ENCODE peak calls at places on chromosomes 13 and 19, in eight cellular contexts. F, T, J, C, K, Z, D and W are unnamed samples.
A peak's percentile ranks its signal among the peaks of the same experiment; 100 is the strongest.

GRCh38 chr13:100146534-100146933 is 57.6 kb downstream of the PCCA start:
- DNase-seq in F (no peak), C (no peak), T (no peak), K (no peak), D (no peak), J (no peak), Z (no peak), W (no peak)

GRCh38 chr19:29832801-29833200 is 21.0 kb downstream of the CCNE1 start:
- DNase-seq in J (no peak), K (no peak), D (no peak), Z (no peak), T (no peak), F (no peak), C (no peak), W (no peak)

GRCh38 chr19:3161453-3161852 is 17.1 kb upstream of the S1PR4 start:
- DNase-seq in Z (no peak), D (no peak), J (no peak), K (peak; percentile 54), T (no peak), C (peak; percentile 67), F (no peak), W (no peak)

GRCh38 chr19:16542045-16542893 is at the start of gene CHERP:
- DNase-seq in D (peak; percentile 97), J (peak; percentile 98), Z (peak; percentile 97), T (peak; percentile 99), C (peak; percentile 98), F (peak; percentile 83), K (peak; percentile 96), W (peak; percentile 98)

GRCh38 chr19:7297742-7298141 is 3.5 kb upstream of the INSR start:
- DNase-seq in T (no peak), Z (no peak), C (no peak), F (no peak), J (no peak), K (no peak), D (no peak), W (no peak)

GRCh38 chr19:1513492-1514294 is 874 bp upstream of the ADAMTSL5 start:
- DNase-seq in Z (peak; percentile 75), C (peak; percentile 86), D (peak; percentile 63), F (peak; percentile 53), T (peak; percentile 83), J (peak; percentile 55), K (peak; percentile 62), W (peak; percentile 57)

GRCh38 chr19:3983936-3984583 is 1.2 kb downstream of the EEF2 start:
- DNase-seq in K (peak; percentile 17), F (no peak), J (peak; percentile 81), D (no peak), C (peak; percentile 88), T (peak; percentile 57), Z (peak; percentile 32), W (no peak)

GRCh38 chr13:29771247-29771646 is 79.2 kb downstream of the UBL3 start:
- DNase-seq in F (peak; percentile 37), D (peak; percentile 52), K (peak; percentile 70), T (peak; percentile 25), J (peak; percentile 41), C (peak; percentile 48), Z (peak; percentile 16), W (peak; percentile 25)

GRCh38 chr19:1648156-1648925 is 4.1 kb downstream of the TCF3 start:
- DNase-seq in J (peak; percentile 97), T (no peak), C (no peak), D (no peak), F (no peak), K (no peak), Z (no peak), W (no peak)

GRCh38 chr19:48474084-48474592 is 5.0 kb downstream of the CYTH2 start:
- DNase-seq in C (no peak), F (no peak), J (no peak), D (no peak), Z (no peak), K (no peak), T (no peak), W (no peak)

GRCh38 chr19:14114854-14115253 is 2.7 kb downstream of the PRKACA start:
- DNase-seq in D (peak; percentile 77), Z (peak; percentile 60), T (no peak), C (peak; percentile 56), J (peak; percentile 57), F (no peak), K (peak; percentile 46), W (peak; percentile 60)
- TF ChIP-seq EZH2phosphoT487 in D (no peak), Z (no peak), T (no peak), C (no peak), J (no peak), F (no peak), K (no peak), W (no peak)

DNA sequence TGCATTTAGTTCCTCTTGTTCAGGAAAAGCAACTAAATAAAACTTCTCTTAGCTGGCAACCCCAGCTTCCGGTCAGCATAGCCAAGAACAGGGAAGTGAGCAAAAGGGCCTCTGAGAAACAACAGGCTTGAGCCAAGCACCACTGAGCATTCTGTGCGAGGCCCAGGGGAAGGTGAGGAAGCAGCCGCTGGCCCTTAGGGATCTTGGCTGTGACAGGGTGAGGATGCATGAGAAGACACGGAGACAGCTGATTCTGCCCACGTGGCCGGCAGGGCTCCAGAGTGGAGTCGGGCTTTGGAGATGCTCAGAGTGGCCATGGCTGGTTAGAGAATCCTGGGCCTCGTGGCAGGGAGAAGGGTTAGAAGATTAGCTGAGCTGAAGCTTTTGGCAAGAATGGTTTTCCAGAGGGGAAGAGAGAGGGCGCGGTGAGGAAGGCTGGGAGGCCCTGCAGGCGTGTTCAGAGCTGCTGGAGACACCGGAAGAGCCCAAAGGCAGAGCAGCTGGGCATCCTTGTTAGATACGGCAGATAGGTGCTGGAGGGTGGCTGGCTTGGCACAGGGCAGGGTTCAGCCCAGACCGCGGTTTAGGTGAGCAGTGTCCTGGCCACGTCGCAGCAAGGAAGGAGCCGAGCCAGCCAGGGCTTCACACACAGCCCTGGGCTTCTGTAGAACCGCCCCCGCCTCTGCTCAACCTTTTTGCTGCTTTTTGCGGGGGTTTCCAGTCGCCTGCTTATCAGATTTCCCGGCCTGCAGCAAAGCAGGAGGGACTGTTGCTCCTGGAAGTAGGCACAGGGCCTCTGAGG is 17.3 kb downstream of the UPF1 start:
- DNase-seq in C (peak; percentile 92), D (no peak), T (no peak), J (no peak), K (no peak), F (no peak), Z (peak; percentile 70), W (no peak)
- H3K4me2 ChIP-seq in C (peak overlapping the region; percentile 73), D (no peak overlapping the region), T (peak overlapping the region; percentile 48), J (no peak overlapping the region), K (no peak overlapping the region), F (no peak overlapping the region), Z (peak overlapping the region; percentile 67), W (no peak overlapping the region)

DNA sequence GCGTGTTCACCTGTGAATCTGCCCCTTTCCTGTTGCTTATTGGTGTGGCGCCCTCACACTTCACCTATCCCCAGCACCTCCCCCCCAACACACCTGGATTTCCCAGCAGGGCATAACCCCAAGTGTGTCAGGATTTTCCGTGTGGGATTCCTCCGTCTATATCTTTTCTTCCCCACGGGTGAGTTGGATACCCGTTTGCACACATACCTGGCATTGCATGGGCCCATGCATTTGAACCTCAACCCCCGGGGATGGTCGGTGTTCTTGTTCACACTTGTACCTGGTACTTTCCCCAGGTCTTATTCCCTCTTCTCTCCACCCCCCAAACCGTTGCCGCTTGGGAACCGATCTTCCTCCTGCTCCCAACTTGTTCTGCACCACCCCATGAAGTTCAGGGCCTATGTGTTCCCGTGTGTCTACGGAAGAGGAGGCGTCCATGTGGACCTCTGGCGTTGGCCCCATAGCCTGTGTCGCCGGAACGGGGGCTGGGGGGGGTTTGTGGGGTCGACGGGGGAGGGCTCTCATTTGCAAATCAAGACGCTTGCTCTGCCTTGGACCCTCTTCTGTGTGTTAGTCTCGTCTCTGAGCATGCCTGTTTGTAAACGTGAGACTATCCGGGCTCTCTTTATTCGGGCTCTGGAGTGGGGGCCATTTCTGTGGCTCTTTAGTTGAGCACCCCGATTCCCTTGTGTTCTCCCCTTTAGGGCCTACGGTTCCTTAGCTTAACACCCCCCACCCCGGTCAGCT is 1.7 kb downstream of the PRR12 start:
- DNase-seq in K (peak; percentile 55), D (peak; percentile 69), T (peak; percentile 53), C (peak; percentile 52), F (no peak), J (peak; percentile 72), Z (no peak), W (peak; percentile 67)
- H3K79me2 ChIP-seq in K (peaks cover 51% of the 10 kb centered on the region), D (peaks cover 40% of the 10 kb centered on the region), T (peaks cover 53% of the 10 kb centered on the region), C (peaks cover 52% of the 10 kb centered on the region), F (peaks cover 46% of the 10 kb centered on the region), J (peaks cover 25% of the 10 kb centered on the region), Z (peaks cover 43% of the 10 kb centered on the region), W (peaks cover 61% of the 10 kb centered on the region)

GRCh38 chr19:52786078-52786463 is 520 bp downstream of the ZNF600 start:
- DNase-seq in J (no peak), T (peak; percentile 30), C (peak; percentile 16), Z (peak; percentile 41), F (no peak), D (peak; percentile 39), K (peak; percentile 19), W (peak; percentile 35)
- TF ChIP-seq EZH2phosphoT487 in J (no peak), T (no peak), C (no peak), Z (no peak), F (no peak), D (no peak), K (no peak), W (no peak)

GRCh38 chr13:32036131-32036695 is 4.6 kb downstream of the FRY start:
- DNase-seq in Z (no peak), C (no peak), T (no peak), D (no peak), J (no peak), K (no peak), F (no peak), W (no peak)
- H3K4me2 ChIP-seq in Z (no peak overlapping the region), C (no peak overlapping the region), T (peak overlapping the region; percentile 58), D (peak overlapping the region; percentile 19), J (peak overlapping the region; percentile 24), K (no peak overlapping the region), F (no peak overlapping the region), W (peak overlapping the region; percentile 57)